ENCODE peak calls at places on chromosomes 11 and 22, in four cellular contexts. One of them, this sample, is unnamed.

GRCh38 chr11:4134844-4135243 is 40.2 kb downstream of the RRM1 start:
- ATAC-seq in right cardiac atrium: no peak
- ATAC-seq in Right ventricle myocardium inferior: no peak
- ATAC-seq in HCT116: no peak
- ATAC-seq in this sample: peak; percentile 39

GRCh38 chr11:75275581-75275980 is 35.0 kb downstream of the TPBGL start:
- ATAC-seq in right cardiac atrium: no peak
- ATAC-seq in Right ventricle myocardium inferior: no peak
- ATAC-seq in HCT116: no peak
- ATAC-seq in this sample: no peak

GRCh38 chr22:27783436-27784098 is 18.0 kb downstream of the MN1 start:
- ATAC-seq in right cardiac atrium: no peak
- ATAC-seq in Right ventricle myocardium inferior: no peak
- ATAC-seq in HCT116: no peak
- ATAC-seq in this sample: no peak

GRCh38 chr22:48396785-48397530 is 1430.7 kb downstream of the BRD1 start:
- ATAC-seq in right cardiac atrium: no peak
- ATAC-seq in Right ventricle myocardium inferior: no peak
- ATAC-seq in HCT116: no peak
- ATAC-seq in this sample: no peak

GRCh38 chr11:94705419-94705818 is 62.7 kb upstream of the AMOTL1 start:
- ATAC-seq in right cardiac atrium: peak; percentile 85
- ATAC-seq in Right ventricle myocardium inferior: peak; percentile 95
- ATAC-seq in HCT116: no peak
- ATAC-seq in this sample: no peak

GRCh38 chr11:60184824-60185511 is 2.1 kb upstream of the MS4A6A start:
- ATAC-seq in right cardiac atrium: peak; percentile 64
- ATAC-seq in Right ventricle myocardium inferior: peak; percentile 67
- ATAC-seq in HCT116: no peak
- ATAC-seq in this sample: no peak

GRCh38 chr22:26461188-26461810 is 22.3 kb downstream of the HPS4 start:
- ATAC-seq in right cardiac atrium: peak; percentile 65
- ATAC-seq in Right ventricle myocardium inferior: peak; percentile 47
- ATAC-seq in HCT116: peak; percentile 99
- ATAC-seq in this sample: peak; percentile 59

GRCh38 chr11:72483412-72484186 is 49.3 kb upstream of the CLPB start:
- ATAC-seq in right cardiac atrium: peak; percentile 55
- ATAC-seq in Right ventricle myocardium inferior: peak; percentile 58
- ATAC-seq in HCT116: no peak
- ATAC-seq in this sample: peak; percentile 68

GRCh38 chr11:15826826-15827225 is 529.5 kb downstream of the SOX6 start:
- ATAC-seq in right cardiac atrium: peak; percentile 67
- ATAC-seq in Right ventricle myocardium inferior: peak; percentile 54
- ATAC-seq in HCT116: peak; percentile 84
- ATAC-seq in this sample: peak; percentile 63

GRCh38 chr11:61024938-61025818 is 53.7 kb downstream of the CD6 start:
- ATAC-seq in right cardiac atrium: no peak
- ATAC-seq in Right ventricle myocardium inferior: no peak
- ATAC-seq in HCT116: no peak
- ATAC-seq in this sample: no peak

GRCh38 chr22:36901411-36902142 is 11.9 kb upstream of the CSF2RB start:
- ATAC-seq in right cardiac atrium: no peak
- ATAC-seq in Right ventricle myocardium inferior: no peak
- ATAC-seq in HCT116: no peak
- ATAC-seq in this sample: no peak

GRCh38 chr11:45560935-45561330 is 104.5 kb downstream of the CHST1 start:
- ATAC-seq in right cardiac atrium: no peak
- ATAC-seq in Right ventricle myocardium inferior: no peak
- ATAC-seq in HCT116: no peak
- ATAC-seq in this sample: no peak

GRCh38 chr22:17807086-17807485 is 32.8 kb upstream of the BID start:
- ATAC-seq in right cardiac atrium: no peak
- ATAC-seq in Right ventricle myocardium inferior: no peak
- ATAC-seq in HCT116: no peak
- ATAC-seq in this sample: no peak

GRCh38 chr11:71564430-71564829 is 933 bp upstream of the KRTAP5-10 start:
- ATAC-seq in right cardiac atrium: no peak
- ATAC-seq in Right ventricle myocardium inferior: no peak
- ATAC-seq in HCT116: no peak
- ATAC-seq in this sample: no peak

GRCh38 chr11:57213282-57214086 is 23.6 kb downstream of the APLNR start:
- ATAC-seq in right cardiac atrium: peak; percentile 52
- ATAC-seq in Right ventricle myocardium inferior: peak; percentile 15
- ATAC-seq in HCT116: no peak
- ATAC-seq in this sample: no peak

GRCh38 chr22:38228873-38229740 is 27.3 kb downstream of the MAFF start:
- ATAC-seq in right cardiac atrium: peak; percentile 71
- ATAC-seq in Right ventricle myocardium inferior: peak; percentile 44
- ATAC-seq in HCT116: peak; percentile 81
- ATAC-seq in this sample: peak; percentile 70

This sample was measured in esophagus mucosa.